ENCODE peak calls at places on chromosomes 13 and 19, in seven cellular contexts. Z, C, N, U, M, G and B are unnamed samples. For H3K4me1, the result is how much of the 10 kb centered on the place peaks cover.

GRCh38 chr19:52007805-52008557 is at the start of gene ZNF615:
- DNase-seq in U (peak), C (peak), Z (peak), G (peak), M (peak), N (peak), B (peak)

GRCh38 chr13:26946675-26947342 is 186.2 kb upstream of the GPR12 start:
- DNase-seq in M (no peak), C (peak), Z (peak), U (no peak), N (no peak), G (no peak), B (peak)

GRCh38 chr13:44969858-44970484 is 19.3 kb downstream of the NUFIP1 start:
- DNase-seq in C (peak), Z (peak), N (no peak), G (no peak), M (no peak), U (no peak), B (peak)

GRCh38 chr19:31015778-31016177 is 333.5 kb downstream of the TSHZ3 start:
- DNase-seq in N (no peak), C (no peak), G (no peak), U (no peak), M (no peak), Z (no peak), B (no peak)

GRCh38 chr19:5395996-5396939 is 55.7 kb upstream of the PTPRS start:
- DNase-seq in C (peak), M (no peak), G (no peak), N (no peak), U (no peak), Z (no peak), B (no peak)

GRCh38 chr19:19486343-19487076 is 28.8 kb downstream of the TSSK6 start:
- DNase-seq in M (peak), C (no peak), U (no peak), Z (no peak), G (no peak), N (no peak), B (no peak)

GRCh38 chr19:47427241-47428176 is 8.2 kb upstream of the MEIS3 start:
- DNase-seq in Z (peak), G (peak), C (peak), M (peak), U (peak), N (peak), B (no peak)

GRCh38 chr13:52664269-52664668 is 11.6 kb downstream of the SUGT1 start:
- DNase-seq in G (no peak), U (no peak), C (no peak), Z (no peak), N (no peak), M (no peak), B (no peak)

GRCh38 chr19:44718441-44719261 is 19.7 kb downstream of the CEACAM16 start:
- DNase-seq in C (peak), G (no peak), N (no peak), U (peak), Z (no peak), M (peak), B (no peak)

GRCh38 chr13:46165485-46166220 is 16.3 kb downstream of the LCP1 start:
- DNase-seq in N (peak), U (no peak), C (no peak), G (no peak), Z (no peak), M (no peak), B (peak)

GRCh38 chr19:13797870-13798269 is 2.6 kb downstream of the ZSWIM4 start:
- DNase-seq in M (no peak), Z (no peak), G (no peak), U (no peak), N (no peak), C (no peak), B (peak)

GRCh38 chr13:42760949-42761348 is 20.4 kb upstream of the FAM216B start:
- DNase-seq in N (no peak), U (no peak), Z (no peak), G (no peak), M (no peak), C (no peak), B (no peak)

GRCh38 chr13:23570931-23571330 is 719 bp downstream of the TNFRSF19 start:
- DNase-seq in Z (no peak), C (no peak), N (no peak), M (no peak), G (no peak), U (no peak), B (no peak)

DNA sequence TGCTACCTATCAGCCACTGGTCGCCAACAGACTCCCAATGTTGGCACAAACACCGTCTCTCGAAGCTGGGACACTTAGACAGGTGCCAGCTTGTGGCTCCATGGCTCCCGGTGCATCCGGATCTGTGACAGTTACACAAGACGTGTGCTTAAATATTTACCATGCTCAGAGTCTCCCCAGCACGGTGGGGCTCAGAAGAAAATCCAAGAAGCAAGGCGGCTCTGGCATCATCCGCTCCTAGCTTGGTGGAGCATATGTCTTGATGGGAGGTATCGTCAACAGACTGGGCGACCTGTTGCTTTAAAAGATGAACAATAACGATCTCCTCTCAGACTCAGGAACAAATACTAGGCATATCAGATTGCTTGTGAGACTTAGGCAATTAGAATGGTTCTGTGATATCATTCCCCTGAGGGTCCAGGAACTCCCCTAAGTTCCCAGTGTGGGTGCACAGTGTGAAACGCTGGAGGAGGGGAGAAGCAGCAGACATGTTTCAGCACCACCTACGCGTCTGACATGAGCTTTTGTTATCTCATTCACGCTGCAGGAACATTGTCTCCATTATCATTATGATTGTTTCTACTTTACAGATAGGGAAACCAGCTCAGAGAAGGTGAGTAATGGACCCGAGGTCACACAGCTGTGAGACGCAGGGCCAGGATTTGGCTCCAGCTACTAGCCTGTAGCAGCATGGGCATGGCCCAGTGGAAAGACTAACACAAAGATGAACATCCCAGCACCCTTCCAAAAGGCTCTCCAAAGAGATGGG is 61.7 kb downstream of the ALOX5AP start:
- DNase-seq in Z (no peak), C (no peak), N (no peak), G (no peak), M (no peak), U (no peak), B (peak)
- H3K27ac ChIP-seq in Z (no peak), C (no peak), N (no peak), G (no peak), M (no peak), U (no peak), B (no peak)

GRCh38 chr13:99003851-99004471 is 26.1 kb upstream of the DOCK9 start:
- DNase-seq in U (no peak), G (no peak), Z (no peak), M (no peak), N (no peak), C (no peak), B (no peak)
- H3K4me1 ChIP-seq in U (half or more), G (half or more), Z (under half), M (under half), N (under half), C (under half), B (under half)

DNA sequence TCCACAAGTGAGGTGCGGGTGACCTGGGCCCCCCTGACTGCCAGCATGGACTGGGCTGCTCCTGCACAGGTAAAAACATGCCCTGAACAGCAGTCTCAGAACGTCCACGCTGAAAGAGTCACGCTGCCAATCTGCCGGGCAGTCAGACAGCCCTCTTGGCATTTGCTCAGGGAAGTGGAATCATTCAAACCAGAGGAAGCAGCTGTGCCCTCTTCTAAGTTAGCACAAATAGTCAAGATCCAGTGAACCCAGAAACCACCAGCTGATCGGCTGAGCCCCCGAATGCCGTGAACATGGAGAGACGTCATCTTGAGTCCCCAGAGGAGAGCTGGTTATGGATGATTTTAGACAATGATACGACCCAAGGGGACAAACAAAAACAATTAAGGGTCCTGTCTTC is 34.4 kb downstream of the KLF2 start:
- DNase-seq in Z (no peak), N (no peak), U (no peak), M (no peak), G (no peak), C (no peak), B (no peak)
- H3K27ac ChIP-seq in Z (no peak), N (no peak), U (peak), M (no peak), G (no peak), C (no peak), B (no peak)

GRCh38 chr19:1088419-1089066 is 6.6 kb downstream of the POLR2E start:
- DNase-seq in G (no peak), C (no peak), Z (no peak), M (no peak), N (no peak), U (no peak), B (no peak)

GRCh38 chr19:1091544-1092175 is 3.5 kb downstream of the POLR2E start:
- DNase-seq in G (no peak), U (no peak), N (no peak), C (no peak), M (no peak), Z (no peak), B (no peak)

GRCh38 chr19:1089126-1089771 is 5.9 kb downstream of the POLR2E start:
- DNase-seq in M (no peak), U (no peak), G (no peak), N (no peak), Z (no peak), C (no peak), B (no peak)

GRCh38 chr19:1090731-1091543 is 4.2 kb downstream of the POLR2E start:
- DNase-seq in G (no peak), M (no peak), C (no peak), U (no peak), N (no peak), Z (no peak), B (no peak)

DNA sequence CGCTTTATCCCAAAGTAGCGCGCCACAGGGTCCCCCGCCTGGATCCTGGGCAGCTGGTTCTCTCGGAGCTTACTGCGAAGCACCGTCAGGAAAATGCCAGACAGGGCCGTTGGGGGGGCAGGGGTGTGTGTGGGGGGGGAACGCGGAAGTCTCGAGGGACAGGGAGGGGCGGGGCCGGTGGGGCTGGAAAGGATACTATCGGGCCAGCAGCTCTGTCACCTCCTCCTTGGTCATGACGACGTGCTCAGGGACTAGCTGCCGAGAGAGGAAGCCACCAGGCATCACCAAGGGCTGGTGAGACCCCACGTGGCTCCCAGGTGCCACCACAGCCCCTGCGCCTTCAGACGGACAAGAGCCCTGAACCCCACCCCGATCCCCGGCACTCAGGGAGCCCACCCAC is 5.3 kb downstream of the POLR2E start:
- DNase-seq in N (no peak), C (no peak), M (no peak), U (no peak), Z (no peak), G (peak), B (no peak)
- H3K4me1 ChIP-seq in N (under half), C (under half), M (under half), U (under half), Z (under half), G (half or more), B (under half)

GRCh38 chr13:98869408-98870090 is 108.3 kb downstream of the DOCK9 start:
- DNase-seq in U (peak), C (no peak), Z (no peak), N (no peak), G (no peak), M (no peak), B (no peak)
- H3K27ac ChIP-seq in U (no peak), C (no peak), Z (no peak), N (no peak), G (no peak), M (no peak), B (no peak)

GRCh38 chr19:16213076-16213475 is 15.4 kb downstream of the AP1M1 start:
- DNase-seq in G (no peak), U (no peak), C (no peak), N (no peak), M (no peak), Z (no peak), B (no peak)

GRCh38 chr19:16218851-16219250 is 21.1 kb downstream of the AP1M1 start:
- DNase-seq in G (no peak), M (no peak), Z (no peak), N (no peak), U (no peak), C (no peak), B (no peak)

GRCh38 chr19:16217671-16218464 is 20.2 kb downstream of the AP1M1 start:
- DNase-seq in U (no peak), C (no peak), M (no peak), Z (no peak), G (no peak), N (no peak), B (no peak)

GRCh38 chr19:16222806-16223205 is 25.1 kb downstream of the AP1M1 start:
- DNase-seq in C (no peak), U (no peak), N (no peak), M (no peak), G (no peak), Z (no peak), B (no peak)

GRCh38 chr19:16216744-16217670 is 19.3 kb downstream of the AP1M1 start:
- DNase-seq in U (no peak), C (no peak), Z (no peak), M (peak), G (no peak), N (no peak), B (no peak)
- H3K4me1 ChIP-seq in U (under half), C (under half), Z (under half), M (under half), G (under half), N (under half), B (under half)

DNA sequence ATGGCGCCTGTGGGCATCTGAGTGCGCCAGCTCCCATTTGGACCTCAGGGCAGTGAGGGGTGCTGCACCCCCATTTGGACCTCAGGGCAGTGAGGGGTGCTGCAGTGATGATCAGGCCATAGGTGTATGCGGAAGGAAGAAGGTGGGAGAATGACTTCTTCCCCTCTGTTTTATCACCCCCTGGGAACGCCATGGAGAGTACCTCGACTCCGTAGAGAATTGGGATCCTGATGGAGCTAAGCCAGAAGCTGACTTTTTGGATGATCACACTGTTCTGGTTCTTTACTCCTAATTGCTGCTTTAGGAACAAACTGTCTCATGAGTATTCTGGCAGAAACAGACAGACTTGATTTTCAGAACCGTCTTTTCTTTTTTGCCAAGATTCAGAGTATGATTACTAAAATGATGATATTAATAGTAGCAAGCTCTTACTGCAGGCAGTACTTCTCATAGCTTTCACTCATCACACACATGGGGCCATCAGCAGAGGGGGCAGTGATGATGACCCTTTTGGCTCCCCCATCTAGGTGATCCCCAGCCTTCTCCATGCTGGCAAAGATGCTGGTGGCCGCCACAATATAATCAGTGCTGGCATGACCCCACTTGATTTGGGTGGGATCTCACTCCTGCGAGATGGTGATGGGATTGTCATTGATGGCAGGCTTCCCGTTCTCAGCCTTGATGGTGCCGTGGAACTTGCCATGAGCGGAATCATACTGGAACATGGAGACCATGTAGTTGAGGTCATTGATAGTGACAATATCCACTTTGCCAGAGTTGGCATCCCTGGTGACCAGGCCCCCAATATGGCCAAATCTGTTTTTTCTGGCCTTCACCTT is 10.3 kb upstream of the UBAC2 start:
- DNase-seq in U (no peak), G (no peak), C (no peak), N (no peak), M (no peak), Z (no peak), B (no peak)
- H3K27ac ChIP-seq in U (peak), G (no peak), C (no peak), N (no peak), M (no peak), Z (no peak), B (no peak)